ENCODE peak calls at places on chromosomes 6 and 20, in four cellular contexts. One of them, this sample, is unnamed.

GRCh38 chr6:130848945-130849344 is 21.7 kb downstream of the SMLR1 start:
- DNase-seq in immature natural killer cell: peak
- DNase-seq in fibroblast of pulmonary artery: no peak
- DNase-seq in activated CD8-positive, alpha-beta memory T cell treated with anti-CD3 and anti-CD28 coated beads for 48 hours: no peak
- DNase-seq in this sample: no peak

GRCh38 chr6:2900221-2900807 is 2.8 kb downstream of the SERPINB9 start:
- DNase-seq in immature natural killer cell: no peak
- DNase-seq in fibroblast of pulmonary artery: no peak
- DNase-seq in activated CD8-positive, alpha-beta memory T cell treated with anti-CD3 and anti-CD28 coated beads for 48 hours: no peak
- DNase-seq in this sample: no peak

GRCh38 chr6:108707328-108707976 is 140.8 kb upstream of the ARMC2 start:
- DNase-seq in activated CD8-positive, alpha-beta memory T cell treated with anti-CD3 and anti-CD28 coated beads for 48 hours: no peak
- DNase-seq in fibroblast of pulmonary artery: no peak
- DNase-seq in immature natural killer cell: no peak
- DNase-seq in this sample: no peak

GRCh38 chr20:25076731-25077609 is 5.0 kb downstream of the VSX1 start:
- DNase-seq in immature natural killer cell: no peak
- DNase-seq in fibroblast of pulmonary artery: peak
- DNase-seq in activated CD8-positive, alpha-beta memory T cell treated with anti-CD3 and anti-CD28 coated beads for 48 hours: no peak
- DNase-seq in this sample: no peak

GRCh38 chr20:50399003-50399916 is 110.9 kb upstream of the PTPN1 start:
- DNase-seq in fibroblast of pulmonary artery: no peak
- DNase-seq in immature natural killer cell: no peak
- DNase-seq in activated CD8-positive, alpha-beta memory T cell treated with anti-CD3 and anti-CD28 coated beads for 48 hours: no peak
- DNase-seq in this sample: peak

GRCh38 chr6:144055121-144055931 is 40.0 kb downstream of the SF3B5 start:
- DNase-seq in activated CD8-positive, alpha-beta memory T cell treated with anti-CD3 and anti-CD28 coated beads for 48 hours: no peak
- DNase-seq in immature natural killer cell: peak
- DNase-seq in fibroblast of pulmonary artery: no peak
- DNase-seq in this sample: no peak

GRCh38 chr20:57205625-57206219 is 60.7 kb downstream of the BMP7 start:
- DNase-seq in fibroblast of pulmonary artery: no peak
- DNase-seq in activated CD8-positive, alpha-beta memory T cell treated with anti-CD3 and anti-CD28 coated beads for 48 hours: no peak
- DNase-seq in immature natural killer cell: no peak
- DNase-seq in this sample: no peak

GRCh38 chr6:44829811-44830210 is 442.3 kb downstream of the CDC5L start:
- DNase-seq in immature natural killer cell: peak
- DNase-seq in activated CD8-positive, alpha-beta memory T cell treated with anti-CD3 and anti-CD28 coated beads for 48 hours: no peak
- DNase-seq in fibroblast of pulmonary artery: no peak
- DNase-seq in this sample: no peak

GRCh38 chr20:7673841-7674240 is 266.4 kb downstream of the HAO1 start:
- DNase-seq in immature natural killer cell: no peak
- DNase-seq in fibroblast of pulmonary artery: peak
- DNase-seq in activated CD8-positive, alpha-beta memory T cell treated with anti-CD3 and anti-CD28 coated beads for 48 hours: no peak
- DNase-seq in this sample: no peak

GRCh38 chr6:6557871-6558270 is 30.6 kb upstream of the LY86 start:
- DNase-seq in activated CD8-positive, alpha-beta memory T cell treated with anti-CD3 and anti-CD28 coated beads for 48 hours: no peak
- DNase-seq in immature natural killer cell: no peak
- DNase-seq in fibroblast of pulmonary artery: no peak
- DNase-seq in this sample: no peak

GRCh38 chr6:12832341-12832740 is 115.8 kb downstream of the PHACTR1 start:
- DNase-seq in activated CD8-positive, alpha-beta memory T cell treated with anti-CD3 and anti-CD28 coated beads for 48 hours: no peak
- DNase-seq in fibroblast of pulmonary artery: no peak
- DNase-seq in immature natural killer cell: no peak
- DNase-seq in this sample: no peak